ENCODE peak calls at places on chromosomes 2 and 18, in five cellular contexts. One of them, this sample, is unnamed.
A peak's percentile ranks its signal among the peaks of the same experiment; 100 is the strongest.

GRCh38 chr2:191626497-191627151 is 51.3 kb upstream of the NABP1 start:
- DNase-seq in H9: no peak
- DNase-seq in trophoblast cell: no peak
- DNase-seq in H1: no peak
- DNase-seq in mesenchymal stem cell: peak; percentile 52
- DNase-seq in this sample: no peak

GRCh38 chr2:854460-854859 is 96.2 kb upstream of the SNTG2 start:
- DNase-seq in H1: peak; percentile 95
- DNase-seq in H9: peak; percentile 77
- DNase-seq in mesenchymal stem cell: no peak
- DNase-seq in trophoblast cell: no peak
- DNase-seq in this sample: peak; percentile 11

GRCh38 chr18:40485318-40485717 is 1469.7 kb upstream of the PIK3C3 start:
- DNase-seq in trophoblast cell: peak; percentile 5
- DNase-seq in mesenchymal stem cell: peak; percentile 65
- DNase-seq in H9: no peak
- DNase-seq in H1: no peak
- DNase-seq in this sample: no peak

GRCh38 chr2:237627463-237628321 is at the start of gene LRRFIP1:
- DNase-seq in mesenchymal stem cell: no peak
- DNase-seq in H1: peak; percentile 54
- DNase-seq in H9: peak; percentile 40
- DNase-seq in trophoblast cell: no peak
- DNase-seq in this sample: no peak

GRCh38 chr2:216777637-216778273 is 82.1 kb downstream of the TNP1 start:
- DNase-seq in trophoblast cell: peak; percentile 74
- DNase-seq in H1: peak; percentile 58
- DNase-seq in H9: peak; percentile 82
- DNase-seq in mesenchymal stem cell: peak; percentile 77
- DNase-seq in this sample: peak; percentile 43

GRCh38 chr2:28505361-28505760 is 9.5 kb downstream of the PLB1 start:
- DNase-seq in trophoblast cell: no peak
- DNase-seq in H1: no peak
- DNase-seq in H9: no peak
- DNase-seq in mesenchymal stem cell: no peak
- DNase-seq in this sample: no peak

GRCh38 chr2:97745474-97746172 is 32.2 kb downstream of the ZAP70 start:
- DNase-seq in H9: no peak
- DNase-seq in trophoblast cell: no peak
- DNase-seq in H1: no peak
- DNase-seq in mesenchymal stem cell: peak; percentile 35
- DNase-seq in this sample: no peak

GRCh38 chr2:95274291-95275150 is at the start of gene PROM2:
- DNase-seq in trophoblast cell: peak; percentile 64
- DNase-seq in H9: peak; percentile 91
- DNase-seq in H1: peak; percentile 78
- DNase-seq in mesenchymal stem cell: no peak
- DNase-seq in this sample: no peak

GRCh38 chr2:36556847-36557246 is 41.1 kb downstream of the FEZ2 start:
- DNase-seq in mesenchymal stem cell: no peak
- DNase-seq in trophoblast cell: no peak
- DNase-seq in H9: no peak
- DNase-seq in H1: no peak
- DNase-seq in this sample: no peak

GRCh38 chr18:70423988-70424387 is 135.1 kb downstream of the SOCS6 start:
- DNase-seq in trophoblast cell: no peak
- DNase-seq in H9: no peak
- DNase-seq in H1: no peak
- DNase-seq in mesenchymal stem cell: no peak
- DNase-seq in this sample: no peak

GRCh38 chr18:32576296-32576916 is 105.7 kb upstream of the GAREM1 start:
- DNase-seq in H1: no peak
- DNase-seq in trophoblast cell: no peak
- DNase-seq in H9: peak; percentile 46
- DNase-seq in mesenchymal stem cell: peak; percentile 46
- DNase-seq in this sample: peak; percentile 11

GRCh38 chr18:48676756-48677368 is 138.0 kb downstream of the CTIF start:
- DNase-seq in trophoblast cell: peak; percentile 30
- DNase-seq in H1: peak; percentile 94
- DNase-seq in H9: peak; percentile 76
- DNase-seq in mesenchymal stem cell: peak; percentile 58
- DNase-seq in this sample: peak; percentile 62

GRCh38 chr2:109242222-109242653 is 113.2 kb downstream of the SH3RF3 start:
- DNase-seq in H1: no peak
- DNase-seq in mesenchymal stem cell: no peak
- DNase-seq in trophoblast cell: no peak
- DNase-seq in H9: no peak
- DNase-seq in this sample: no peak

GRCh38 chr2:56185101-56185581 is 1.4 kb downstream of the CCDC85A start:
- DNase-seq in trophoblast cell: no peak
- DNase-seq in mesenchymal stem cell: peak; percentile 38
- DNase-seq in H1: peak; percentile 52
- DNase-seq in H9: peak; percentile 29
- DNase-seq in this sample: peak; percentile 12

DNA sequence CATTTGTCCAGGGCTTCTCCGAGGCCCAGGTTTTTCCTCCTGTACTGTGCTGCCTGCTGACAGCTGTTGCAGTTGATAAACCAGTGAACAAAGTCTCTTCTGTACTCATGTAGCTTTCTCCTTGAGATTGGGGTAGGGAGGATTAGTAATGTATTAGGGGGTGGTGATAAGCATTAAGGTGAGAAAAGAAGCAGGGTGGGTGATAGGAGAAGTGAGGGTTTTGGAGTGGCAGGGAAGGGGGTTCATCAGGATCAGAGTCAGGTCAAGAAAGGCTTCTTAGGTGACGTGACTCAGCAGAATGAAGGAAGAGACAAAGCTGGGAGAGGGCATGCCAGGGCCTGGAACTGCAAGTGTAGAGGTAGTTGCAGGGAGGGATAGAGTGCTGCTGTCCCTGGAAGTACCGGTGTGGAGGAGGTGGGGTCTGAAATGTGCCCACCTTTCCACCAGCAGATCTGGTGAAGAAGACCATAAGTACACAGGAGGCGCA is 48.7 kb downstream of the PKP4 start:
- DNase-seq in H9: no peak
- DNase-seq in trophoblast cell: no peak
- DNase-seq in H1: no peak
- DNase-seq in mesenchymal stem cell: no peak
- DNase-seq in this sample: no peak
- H2BK12ac ChIP-seq in H9: no peak overlapping the region
- H2BK12ac ChIP-seq in trophoblast cell: no peak overlapping the region
- H2BK12ac ChIP-seq in H1: peak overlapping the region; percentile 13
- H2BK12ac ChIP-seq in mesenchymal stem cell: no peak overlapping the region
- H2BK12ac ChIP-seq in this sample: no peak overlapping the region

DNA sequence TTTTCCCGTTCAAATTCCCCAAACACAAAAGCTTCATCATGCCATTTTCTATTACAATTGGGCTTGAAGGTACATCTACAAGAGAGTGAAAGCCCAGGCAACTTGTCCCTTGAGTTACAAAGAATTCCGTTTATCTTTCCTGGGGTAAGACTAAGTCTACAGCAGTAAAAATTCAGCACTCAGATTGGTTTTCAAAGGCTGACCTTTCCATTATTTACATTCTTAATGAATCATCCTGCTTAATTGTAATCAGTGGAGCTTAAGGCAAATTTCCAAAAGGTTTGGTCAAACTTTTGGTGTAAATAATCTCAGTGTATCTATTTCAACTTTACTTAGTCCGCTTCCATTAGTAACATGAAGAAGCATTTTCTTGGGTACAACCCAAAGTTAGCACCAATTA is 33.4 kb upstream of the ST3GAL5 start:
- DNase-seq in H1: no peak
- DNase-seq in mesenchymal stem cell: peak; percentile 70
- DNase-seq in trophoblast cell: no peak
- DNase-seq in H9: no peak
- DNase-seq in this sample: no peak
- H4K91ac ChIP-seq in H1: no peak overlapping the region
- H4K91ac ChIP-seq in mesenchymal stem cell: peak overlapping the region; percentile 35
- H4K91ac ChIP-seq in trophoblast cell: no peak overlapping the region
- H4K91ac ChIP-seq in H9: no peak overlapping the region
- H4K91ac ChIP-seq in this sample: no peak overlapping the region

GRCh38 chr2:176999331-176999730 is 213.3 kb upstream of the HNRNPA3 start:
- DNase-seq in trophoblast cell: no peak
- DNase-seq in H9: no peak
- DNase-seq in mesenchymal stem cell: peak; percentile 12
- DNase-seq in H1: no peak
- DNase-seq in this sample: no peak

GRCh38 chr2:177002983-177003382 is 209.6 kb upstream of the HNRNPA3 start:
- DNase-seq in H9: no peak
- DNase-seq in mesenchymal stem cell: no peak
- DNase-seq in H1: no peak
- DNase-seq in trophoblast cell: no peak
- DNase-seq in this sample: no peak

GRCh38 chr2:177001334-177001733 is 211.3 kb upstream of the HNRNPA3 start:
- DNase-seq in trophoblast cell: no peak
- DNase-seq in mesenchymal stem cell: no peak
- DNase-seq in H9: no peak
- DNase-seq in H1: no peak
- DNase-seq in this sample: no peak

GRCh38 chr2:176997792-176998169 is 214.8 kb upstream of the HNRNPA3 start:
- DNase-seq in H9: no peak
- DNase-seq in trophoblast cell: no peak
- DNase-seq in H1: no peak
- DNase-seq in mesenchymal stem cell: no peak
- DNase-seq in this sample: no peak

DNA sequence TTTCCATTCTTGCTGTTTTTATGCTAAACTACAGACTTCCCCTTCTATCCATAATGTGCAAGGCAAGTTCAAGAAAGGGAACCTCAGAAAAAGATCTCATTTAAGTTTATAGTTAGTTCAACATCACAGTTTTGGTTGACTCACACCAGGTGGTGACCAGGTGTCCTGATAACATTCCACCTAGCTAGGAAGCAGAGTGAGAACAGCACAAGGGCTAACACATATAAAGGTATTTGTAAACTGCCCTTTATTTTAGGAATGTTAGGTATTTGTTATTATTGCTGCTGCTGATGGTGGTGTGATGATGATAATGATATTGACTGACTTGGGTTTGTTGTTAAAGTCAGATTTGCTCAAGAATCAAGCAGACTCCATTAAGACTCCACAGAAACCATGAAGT is 212.2 kb upstream of the HNRNPA3 start:
- DNase-seq in H9: no peak
- DNase-seq in H1: no peak
- DNase-seq in mesenchymal stem cell: no peak
- DNase-seq in trophoblast cell: no peak
- DNase-seq in this sample: no peak
- H3K27ac ChIP-seq in H9: no peak overlapping the region
- H3K27ac ChIP-seq in H1: no peak overlapping the region
- H3K27ac ChIP-seq in mesenchymal stem cell: no peak overlapping the region
- H3K27ac ChIP-seq in trophoblast cell: no peak overlapping the region
- H3K27ac ChIP-seq in this sample: no peak overlapping the region

DNA sequence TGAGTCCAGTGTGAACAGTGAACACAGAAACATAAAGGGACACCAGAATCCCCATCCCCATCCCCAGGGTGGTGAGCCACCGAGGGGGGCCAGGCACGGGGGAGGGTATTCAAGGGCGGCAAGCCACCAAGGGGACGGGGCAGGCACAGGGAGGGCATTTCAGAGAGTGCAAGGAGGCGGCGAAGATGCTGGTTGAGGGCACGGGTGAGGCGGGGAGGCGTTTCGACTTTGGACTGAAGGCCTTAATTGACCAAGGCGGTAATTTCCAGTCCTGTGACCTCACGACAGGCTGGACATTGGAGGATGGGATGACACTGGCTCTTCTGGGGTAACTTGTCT is 70.4 kb downstream of the ODC1 start:
- DNase-seq in H9: no peak
- DNase-seq in trophoblast cell: no peak
- DNase-seq in H1: no peak
- DNase-seq in mesenchymal stem cell: no peak
- DNase-seq in this sample: no peak
- H2BK12ac ChIP-seq in H9: no peak overlapping the region
- H2BK12ac ChIP-seq in trophoblast cell: no peak overlapping the region
- H2BK12ac ChIP-seq in H1: no peak overlapping the region
- H2BK12ac ChIP-seq in mesenchymal stem cell: no peak overlapping the region
- H2BK12ac ChIP-seq in this sample: no peak overlapping the region

DNA sequence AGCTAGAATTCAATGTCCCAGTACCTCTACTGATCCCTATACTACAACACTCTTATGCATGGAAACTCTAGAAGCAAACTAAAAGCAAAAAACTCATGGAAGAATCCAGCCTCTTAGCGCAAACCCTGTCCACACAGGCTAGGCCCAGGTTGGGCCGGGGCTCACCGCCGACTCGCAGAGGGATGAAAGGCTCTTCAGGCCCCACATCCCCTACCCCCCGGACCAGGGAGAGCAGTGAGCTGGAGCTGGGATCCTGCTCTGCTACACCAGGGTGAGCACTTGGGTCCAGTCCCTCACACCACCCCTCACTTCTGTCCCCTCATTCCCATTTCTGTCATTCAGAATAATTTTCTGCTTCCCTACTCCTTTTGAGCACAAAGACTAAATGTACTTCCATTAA is 2.0 kb downstream of the OST4 start:
- DNase-seq in H9: no peak
- DNase-seq in trophoblast cell: no peak
- DNase-seq in mesenchymal stem cell: no peak
- DNase-seq in H1: no peak
- DNase-seq in this sample: no peak
- H4K91ac ChIP-seq in H9: no peak overlapping the region
- H4K91ac ChIP-seq in trophoblast cell: no peak overlapping the region
- H4K91ac ChIP-seq in mesenchymal stem cell: no peak overlapping the region
- H4K91ac ChIP-seq in H1: no peak overlapping the region
- H4K91ac ChIP-seq in this sample: no peak overlapping the region

DNA sequence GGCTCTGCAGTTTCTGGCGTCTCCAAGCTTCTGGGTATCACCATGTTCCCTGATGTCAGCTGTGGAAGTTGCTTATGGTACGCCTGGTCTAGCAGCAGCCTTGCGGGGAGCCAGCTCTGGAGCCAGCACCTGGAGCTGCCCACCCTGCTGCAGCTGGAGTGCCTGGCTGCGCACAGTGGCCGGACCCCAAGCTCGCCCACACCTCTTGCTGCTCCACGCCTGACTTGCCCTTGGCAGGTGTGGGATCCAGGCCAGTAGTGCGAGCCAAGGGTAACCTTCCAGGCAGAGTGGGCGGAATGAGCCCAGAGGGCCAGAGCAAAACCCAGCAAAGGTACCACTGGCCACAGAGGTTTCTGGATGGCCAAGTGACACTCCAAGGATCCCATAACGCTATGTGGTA is 13.2 kb upstream of the EML6 start:
- DNase-seq in H9: no peak
- DNase-seq in H1: no peak
- DNase-seq in trophoblast cell: no peak
- DNase-seq in mesenchymal stem cell: no peak
- DNase-seq in this sample: no peak
- H3K27ac ChIP-seq in H9: no peak overlapping the region
- H3K27ac ChIP-seq in H1: no peak overlapping the region
- H3K27ac ChIP-seq in trophoblast cell: no peak overlapping the region
- H3K27ac ChIP-seq in mesenchymal stem cell: no peak overlapping the region
- H3K27ac ChIP-seq in this sample: no peak overlapping the region

DNA sequence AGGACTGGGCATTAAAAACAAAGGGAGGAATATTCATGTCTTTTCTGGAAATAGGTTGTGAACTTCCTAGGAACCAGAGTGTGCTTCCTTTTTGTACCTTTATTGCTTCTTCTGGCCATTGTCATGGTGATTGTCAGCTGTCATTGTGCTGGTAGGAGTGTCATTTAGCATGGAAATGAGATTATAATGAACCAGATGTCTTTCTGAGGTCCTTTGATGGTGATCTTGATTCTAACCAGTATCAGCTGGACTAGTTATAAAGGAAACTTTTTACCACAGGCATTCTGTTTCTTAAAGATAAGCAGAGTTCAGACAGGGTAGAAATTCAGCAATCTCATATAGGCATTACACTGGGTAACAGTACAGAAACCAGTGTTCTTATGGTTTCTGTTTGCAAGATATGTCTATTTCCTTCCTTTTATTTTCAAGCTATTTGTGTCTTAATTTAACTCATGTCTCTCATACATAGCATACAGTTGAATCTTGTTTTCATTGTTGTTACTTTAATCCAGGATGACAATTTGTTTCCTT is 3.9 kb downstream of the REG1B start:
- DNase-seq in H1: no peak
- DNase-seq in H9: no peak
- DNase-seq in trophoblast cell: no peak
- DNase-seq in mesenchymal stem cell: no peak
- DNase-seq in this sample: no peak
- H2BK12ac ChIP-seq in H1: no peak overlapping the region
- H2BK12ac ChIP-seq in H9: no peak overlapping the region
- H2BK12ac ChIP-seq in trophoblast cell: no peak overlapping the region
- H2BK12ac ChIP-seq in mesenchymal stem cell: no peak overlapping the region
- H2BK12ac ChIP-seq in this sample: no peak overlapping the region

This sample was measured in neuronal stem cell.